ENCODE peak calls at places on chromosomes 4 and X, in ten cellular contexts. B is GM23338, D is PC-3, G is hepatocyte, W is HCT116, Y is MM.1S, O is SK-N-SH, X is GM23248, Q is PC-9, P is Karpas-422. I is an unnamed sample.

GRCh38 chr4:128528793-128529553 is 241.4 kb upstream of the PGRMC2 start:
- DNase-seq in Y (no peak), O (no peak), D (peak; percentile 88), B (peak; percentile 88), X (peak; percentile 98), Q (peak; percentile 97), P (no peak), G (peak; percentile 74), W (peak; percentile 68), I (no peak)

GRCh38 chrX:20252392-20253231 is 14.1 kb downstream of the RPS6KA3 start:
- DNase-seq in X (peak; percentile 51), D (peak; percentile 81), P (peak; percentile 86), G (peak; percentile 28), B (peak; percentile 66), Y (peak; percentile 42), O (peak; percentile 35), Q (no peak), W (peak; percentile 26), I (peak; percentile 52)

GRCh38 chrX:69024931-69025330 is 140.3 kb downstream of the PJA1 start:
- DNase-seq in X (peak; percentile 63), Y (no peak), P (no peak), G (peak; percentile 72), O (peak; percentile 41), D (peak; percentile 81), W (no peak), B (peak; percentile 5), Q (no peak), I (no peak)

GRCh38 chr4:107999932-108000539 is 10.3 kb downstream of the HADH start:
- DNase-seq in P (no peak), Q (no peak), X (no peak), W (no peak), Y (no peak), G (no peak), D (no peak), B (no peak), O (no peak), I (no peak)

GRCh38 chr4:144591401-144591800 is 54.6 kb upstream of the HHIP start:
- DNase-seq in D (peak; percentile 74), B (no peak), G (peak; percentile 58), Y (no peak), P (no peak), X (peak; percentile 83), O (no peak), Q (no peak), W (no peak), I (no peak)

GRCh38 chrX:25020391-25021131 is 4.8 kb upstream of the ARX start:
- DNase-seq in Y (peak; percentile 31), D (no peak), G (peak; percentile 66), Q (no peak), W (no peak), P (peak; percentile 66), B (peak; percentile 68), X (no peak), O (peak; percentile 88), I (peak; percentile 25)

GRCh38 chrX:154452823-154453222 is 5.3 kb upstream of the PLXNA3 start:
- DNase-seq in D (no peak), P (no peak), G (no peak), B (no peak), X (no peak), W (no peak), Y (no peak), O (no peak), Q (no peak), I (no peak)

GRCh38 chr4:142548491-142548890 is 297.6 kb downstream of the INPP4B start:
- DNase-seq in X (peak; percentile 34), O (no peak), B (no peak), Y (no peak), G (no peak), Q (no peak), W (no peak), D (peak; percentile 57), P (no peak), I (no peak)

GRCh38 chr4:186029731-186030421 is 39.1 kb upstream of the TLR3 start:
- DNase-seq in D (no peak), B (peak; percentile 30), P (no peak), G (peak; percentile 62), W (no peak), X (peak; percentile 30), O (peak; percentile 73), Y (no peak), Q (no peak), I (no peak)

GRCh38 chrX:109812236-109812635 is 79.2 kb upstream of the ACSL4 start:
- DNase-seq in X (no peak), Y (no peak), O (no peak), D (no peak), Q (no peak), P (no peak), G (peak; percentile 73), B (no peak), W (no peak), I (no peak)

GRCh38 chr4:7375427-7375826 is 59.3 kb downstream of the PSAPL1 start:
- DNase-seq in D (no peak), W (no peak), Q (no peak), Y (no peak), X (peak; percentile 73), G (no peak), O (no peak), P (no peak), B (no peak), I (no peak)

GRCh38 chrX:74304016-74304415 is at the start of gene ZCCHC13:
- DNase-seq in O (no peak), B (no peak), Y (no peak), W (no peak), X (no peak), Q (no peak), D (no peak), P (no peak), G (no peak), I (no peak)

GRCh38 chr4:39850727-39851126 is 127.0 kb downstream of the PDS5A start:
- DNase-seq in B (peak; percentile 12), D (no peak), O (no peak), Q (no peak), Y (no peak), G (no peak), W (no peak), X (no peak), P (no peak), I (no peak)
- H3K9me2 ChIP-seq in B (no peaks in the 10 kb centered on the region), D (no peaks in the 10 kb centered on the region), O (no peaks in the 10 kb centered on the region), Q (no peaks in the 10 kb centered on the region), Y (no peaks in the 10 kb centered on the region), G (no peaks in the 10 kb centered on the region), W (no peaks in the 10 kb centered on the region), X (no peaks in the 10 kb centered on the region), P (no peaks in the 10 kb centered on the region), I (no peaks in the 10 kb centered on the region)

DNA sequence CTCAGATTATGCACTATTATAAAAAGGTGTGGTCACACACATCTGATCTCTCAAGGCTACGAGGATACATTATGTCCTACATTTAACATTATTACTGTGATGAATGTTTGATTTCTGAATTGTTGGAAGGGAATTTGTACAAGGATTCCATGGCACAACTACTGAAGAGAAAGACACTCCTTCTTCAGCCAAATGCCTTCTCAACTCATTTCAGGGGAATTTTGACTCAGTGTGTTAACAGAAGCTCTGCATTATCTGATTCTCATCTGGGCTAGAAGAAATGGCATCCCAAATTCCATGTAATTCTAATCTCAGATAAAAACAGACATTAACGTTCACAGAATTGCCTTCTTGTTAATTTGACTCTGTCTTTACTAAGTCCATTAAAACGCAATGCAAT is 477.7 kb downstream of the PDGFC start:
- DNase-seq in B (no peak), Q (no peak), D (no peak), P (no peak), G (no peak), Y (no peak), W (no peak), X (peak; percentile 61), O (no peak), I (no peak)
- H2AFZ ChIP-seq in B (no peak overlapping the region), Q (no peak overlapping the region), D (no peak overlapping the region), P (no peak overlapping the region), G (no peak overlapping the region), Y (no peak overlapping the region), W (peak overlapping the region; percentile 5), X (peak overlapping the region; percentile 3), O (peak overlapping the region; percentile 67), I (no peak overlapping the region)

DNA sequence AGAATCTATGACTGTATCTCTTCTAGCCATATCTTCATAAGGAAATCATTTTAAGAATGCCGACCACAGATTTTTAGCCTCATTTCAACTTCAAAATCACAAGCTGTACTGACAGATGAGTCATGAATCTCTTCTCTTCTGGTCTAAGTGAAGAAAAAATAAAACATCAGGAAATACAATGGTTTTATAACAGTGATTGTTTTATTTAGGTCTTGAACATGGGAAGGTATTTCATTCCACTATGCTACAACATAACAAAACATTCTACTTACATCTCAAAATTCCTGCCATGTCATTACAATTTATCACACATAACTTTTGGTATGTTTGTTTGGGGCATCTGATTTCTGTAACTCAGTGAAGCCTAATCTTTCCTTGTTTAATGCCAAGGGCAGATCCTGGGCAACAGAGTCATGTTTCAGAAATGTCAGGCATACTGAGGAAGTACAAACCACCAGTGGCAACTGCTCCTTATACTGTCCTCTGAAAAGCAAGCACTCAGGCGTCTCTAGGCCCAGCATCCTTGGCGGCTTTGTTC is 325.0 kb downstream of the PDHA2 start:
- DNase-seq in Y (no peak), O (no peak), X (peak; percentile 0), D (peak; percentile 6), W (no peak), Q (no peak), P (no peak), G (no peak), B (no peak), I (no peak)
- H3K79me2 ChIP-seq in Y (no peaks in the 10 kb centered on the region), O (no peaks in the 10 kb centered on the region), X (no peaks in the 10 kb centered on the region), D (no peaks in the 10 kb centered on the region), W (no peaks in the 10 kb centered on the region), Q (no peaks in the 10 kb centered on the region), P (no peaks in the 10 kb centered on the region), G (no peaks in the 10 kb centered on the region), B (no peaks in the 10 kb centered on the region), I (no peaks in the 10 kb centered on the region)

GRCh38 chr4:141039156-141039555 is 94.1 kb downstream of the RNF150 start:
- DNase-seq in P (no peak), X (no peak), B (no peak), G (no peak), W (no peak), D (no peak), Q (no peak), O (no peak), Y (no peak), I (no peak)

GRCh38 chr4:141038428-141038827 is 94.8 kb downstream of the RNF150 start:
- DNase-seq in P (no peak), G (no peak), D (no peak), B (no peak), W (no peak), X (no peak), Y (no peak), O (no peak), Q (no peak), I (no peak)

GRCh38 chr4:141041021-141041476 is 92.2 kb downstream of the RNF150 start:
- DNase-seq in D (peak; percentile 11), B (no peak), G (no peak), P (no peak), Y (no peak), O (no peak), X (peak; percentile 28), W (no peak), Q (no peak), I (no peak)

GRCh38 chr4:141037441-141037840 is 95.8 kb downstream of the RNF150 start:
- DNase-seq in W (no peak), D (no peak), G (no peak), Y (no peak), B (no peak), O (no peak), X (no peak), Q (no peak), P (no peak), I (no peak)

DNA sequence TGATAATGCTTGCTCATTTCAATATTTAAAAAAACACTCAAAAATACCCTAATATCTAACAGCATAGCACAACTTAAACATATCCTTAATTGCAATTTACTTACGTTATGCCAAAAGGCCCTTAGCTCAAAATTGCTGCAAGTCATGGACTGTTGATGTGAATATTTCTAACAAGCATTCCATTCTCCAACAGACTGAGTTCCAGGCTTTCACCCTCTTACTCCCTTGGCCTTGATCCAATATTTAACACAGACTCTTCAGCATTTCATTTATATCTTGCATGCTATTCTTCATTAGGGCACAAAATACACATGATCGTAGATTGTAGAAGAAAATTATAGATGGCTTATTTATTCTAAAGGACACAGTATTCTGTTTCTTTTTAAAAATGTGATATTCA is 96.5 kb downstream of the RNF150 start:
- DNase-seq in P (no peak), W (no peak), Y (no peak), G (no peak), B (no peak), O (no peak), Q (no peak), X (no peak), D (no peak), I (no peak)
- H3K9me2 ChIP-seq in P (no peaks in the 10 kb centered on the region), W (no peaks in the 10 kb centered on the region), Y (no peaks in the 10 kb centered on the region), G (no peaks in the 10 kb centered on the region), B (no peaks in the 10 kb centered on the region), O (no peaks in the 10 kb centered on the region), Q (no peaks in the 10 kb centered on the region), X (no peaks in the 10 kb centered on the region), D (no peaks in the 10 kb centered on the region), I (no peaks in the 10 kb centered on the region)

I was measured in OCI-LY7.